ENCODE peak calls at places on chromosomes 3 and 15, in ten cellular contexts. U, A, J, W, E, O, I, Z, B and F are unnamed samples.
A peak's percentile ranks its signal among the peaks of the same experiment; 100 is the strongest.

GRCh38 chr3:53225181-53225580 is 30.6 kb downstream of the TKT start:
- DNase-seq in U (no peak), A (no peak), J (no peak), W (no peak), E (no peak), O (no peak), I (no peak), Z (no peak), B (no peak), F (no peak)

GRCh38 chr3:171446801-171447578 is 13.2 kb downstream of the TNIK start:
- DNase-seq in U (no peak), A (no peak), J (no peak), W (no peak), E (no peak), O (no peak), I (no peak), Z (peak; percentile 51), B (no peak), F (no peak)

GRCh38 chr15:38736686-38737085 is 172.1 kb upstream of the RASGRP1 start:
- DNase-seq in U (no peak), A (no peak), J (no peak), W (no peak), E (no peak), O (no peak), I (no peak), Z (no peak), B (no peak), F (no peak)

GRCh38 chr3:56322862-56323261 is 145.4 kb downstream of the ERC2 start:
- DNase-seq in U (no peak), A (no peak), J (no peak), W (no peak), E (no peak), O (no peak), I (no peak), Z (no peak), B (no peak), F (no peak)

GRCh38 chr3:48433472-48434118 is 3.7 kb upstream of the PLXNB1 start:
- DNase-seq in U (peak; percentile 80), A (peak; percentile 84), J (no peak), W (peak; percentile 79), E (peak; percentile 56), O (peak; percentile 85), I (no peak), Z (no peak), B (no peak), F (peak; percentile 80)

GRCh38 chr15:59993950-59994401 is 10.1 kb upstream of the FOXB1 start:
- DNase-seq in U (no peak), A (no peak), J (no peak), W (no peak), E (no peak), O (no peak), I (no peak), Z (no peak), B (no peak), F (no peak)

GRCh38 chr3:67529337-67529736 is 125.1 kb downstream of the SUCLG2 start:
- DNase-seq in U (no peak), A (no peak), J (no peak), W (peak; percentile 8), E (no peak), O (no peak), I (no peak), Z (peak; percentile 15), B (no peak), F (no peak)

GRCh38 chr15:92623435-92623834 is 32.1 kb downstream of the FAM174B start:
- DNase-seq in U (peak; percentile 45), A (no peak), J (no peak), W (no peak), E (no peak), O (no peak), I (peak; percentile 48), Z (no peak), B (no peak), F (no peak)

GRCh38 chr3:150142936-150143335 is 172.2 kb upstream of the PFN2 start:
- DNase-seq in U (no peak), A (no peak), J (no peak), W (no peak), E (no peak), O (no peak), I (no peak), Z (no peak), B (no peak), F (no peak)

GRCh38 chr3:163045945-163046344 is 1549.3 kb downstream of the OTOL1 start:
- DNase-seq in U (no peak), A (no peak), J (no peak), W (no peak), E (no peak), O (no peak), I (no peak), Z (no peak), B (no peak), F (no peak)

GRCh38 chr3:163039636-163040035 is 1543.0 kb downstream of the OTOL1 start:
- DNase-seq in U (no peak), A (no peak), J (no peak), W (no peak), E (no peak), O (no peak), I (no peak), Z (no peak), B (no peak), F (no peak)

GRCh38 chr3:163043074-163043473 is 1546.5 kb downstream of the OTOL1 start:
- DNase-seq in U (no peak), A (no peak), J (no peak), W (peak; percentile 25), E (no peak), O (no peak), I (no peak), Z (peak; percentile 11), B (no peak), F (no peak)
- TF ChIP-seq CTCF in U (no peak), A (no peak), J (no peak), W (no peak), E (no peak), O (no peak), I (peak; percentile 8), Z (no peak), B (no peak), F (no peak)

GRCh38 chr15:58520464-58520863 is 88.7 kb downstream of the LIPC start:
- DNase-seq in U (no peak), A (no peak), J (no peak), W (no peak), E (no peak), O (no peak), I (no peak), Z (no peak), B (no peak), F (no peak)
- TF ChIP-seq POLR2A in U (no peak), A (no peak), J (no peak), W (no peak), E (no peak), O (no peak), I (no peak), Z (no peak), B (no peak), F (no peak)

GRCh38 chr3:118550556-118550955 is 484.1 kb downstream of the IGSF11 start:
- DNase-seq in U (no peak), A (no peak), J (no peak), W (no peak), E (no peak), O (no peak), I (no peak), Z (no peak), B (no peak), F (no peak)
- H3K4me3 ChIP-seq in U (no peak overlapping the region), A (no peak overlapping the region), J (no peak overlapping the region), W (no peak overlapping the region), E (no peak overlapping the region), O (no peak overlapping the region), I (no peak overlapping the region), Z (no peak overlapping the region), B (no peak overlapping the region), F (no peak overlapping the region)

DNA sequence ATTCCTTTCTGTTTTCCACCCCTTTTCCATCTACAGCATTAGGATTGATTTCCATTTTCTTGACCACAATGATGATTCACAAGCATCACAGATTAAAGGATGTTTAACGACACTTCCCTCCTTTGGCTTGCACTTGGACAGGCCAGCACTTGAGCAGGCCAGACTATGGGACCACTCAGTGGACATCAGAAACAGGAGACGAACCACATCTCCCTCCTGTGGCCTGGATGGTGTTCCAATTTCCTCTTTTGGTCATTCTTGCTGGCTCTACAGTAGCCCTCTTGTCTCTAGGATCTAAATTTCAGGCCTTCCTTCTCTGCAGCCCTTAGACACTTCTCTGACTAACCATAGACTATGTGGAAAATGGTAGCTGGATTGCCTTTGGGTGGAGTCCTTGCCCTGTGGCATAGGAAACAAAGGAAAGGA is 78.8 kb upstream of the BOC start:
- DNase-seq in U (no peak), A (no peak), J (no peak), W (peak; percentile 1), E (no peak), O (no peak), I (no peak), Z (no peak), B (no peak), F (no peak)
- TF ChIP-seq CTCF in U (no peak), A (no peak), J (no peak), W (no peak), E (no peak), O (no peak), I (no peak), Z (no peak), B (no peak), F (no peak)

GRCh38 chr3:148833223-148833622 is 5.6 kb downstream of the CPB1 start:
- DNase-seq in U (no peak), A (no peak), J (no peak), W (no peak), E (no peak), O (no peak), I (no peak), Z (no peak), B (no peak), F (no peak)

GRCh38 chr3:148827585-148827984 is at the start of gene CPB1:
- DNase-seq in U (no peak), A (no peak), J (no peak), W (no peak), E (no peak), O (no peak), I (no peak), Z (no peak), B (no peak), F (no peak)

GRCh38 chr3:148829926-148830325 is 2.3 kb downstream of the CPB1 start:
- DNase-seq in U (no peak), A (no peak), J (no peak), W (no peak), E (no peak), O (no peak), I (no peak), Z (no peak), B (no peak), F (no peak)
- TF ChIP-seq POLR2A in U (no peak), A (no peak), J (no peak), W (no peak), E (no peak), O (no peak), I (no peak), Z (no peak), B (no peak), F (no peak)